ENCODE peak calls at places on chromosomes 7 and 10, in six cellular contexts. E is heart left ventricle; Q is IMR-90; T is SK-N-SH; D is heart right ventricle; A is CD8-positive, alpha-beta memory T cell. B is an unnamed sample. For H3K9me3, the result is how much of the 10 kb centered on the place peaks cover.

GRCh38 chr7:116211913-116212596 is 1.7 kb downstream of the TES start:
- DNase-seq in T (no peak), Q (peak), A (no peak), E (no peak), D (no peak), B (no peak)

GRCh38 chr7:116671681-116672595 is at the start of gene MET:
- DNase-seq in T (peak), A (no peak), D (peak), Q (peak), E (peak), B (peak)

GRCh38 chr10:113326160-113327111 is 226.4 kb upstream of the HABP2 start:
- DNase-seq in T (peak), A (no peak), Q (peak), E (peak), D (no peak), B (peak)

GRCh38 chr10:133335238-133336122 is 1.2 kb downstream of the CALY start:
- DNase-seq in Q (peak), T (peak), D (no peak), A (peak), E (peak), B (peak)

GRCh38 chr10:43057231-43057711 is 19.6 kb upstream of the RET start:
- DNase-seq in D (no peak), T (peak), E (no peak), Q (no peak), A (no peak), B (no peak)

GRCh38 chr10:90912854-90913479 is 7.9 kb downstream of the ANKRD1 start:
- DNase-seq in T (no peak), Q (no peak), E (no peak), D (no peak), A (no peak), B (no peak)

GRCh38 chr7:68692511-68692910 is 905.8 kb upstream of the AUTS2 start:
- DNase-seq in Q (no peak), A (no peak), T (no peak), E (no peak), D (no peak), B (no peak)

GRCh38 chr10:58513189-58514101 is 773 bp downstream of the BICC1 start:
- DNase-seq in T (peak), Q (peak), A (no peak), D (peak), E (peak), B (peak)

GRCh38 chr7:29243777-29244655 is 49.4 kb downstream of the CHN2 start:
- DNase-seq in Q (no peak), D (no peak), E (no peak), T (no peak), A (peak), B (no peak)

GRCh38 chr10:74837750-74838149 is 11.3 kb downstream of the KAT6B start:
- DNase-seq in A (no peak), D (no peak), T (no peak), E (no peak), Q (no peak), B (no peak)

GRCh38 chr10:100679327-100679726 is 66.1 kb upstream of the PAX2 start:
- DNase-seq in A (no peak), D (no peak), T (no peak), E (no peak), Q (no peak), B (no peak)

GRCh38 chr10:44253769-44254462 is 131.0 kb downstream of the CXCL12 start:
- DNase-seq in E (peak), Q (peak), T (no peak), A (no peak), D (peak), B (peak)

GRCh38 chr10:72126184-72126871 is 38.0 kb upstream of the SPOCK2 start:
- DNase-seq in T (peak), D (no peak), E (no peak), Q (peak), A (no peak), B (no peak)

GRCh38 chr10:28875535-28876208 is 198.4 kb downstream of the BAMBI start:
- DNase-seq in T (no peak), D (no peak), A (no peak), Q (peak), E (no peak), B (no peak)

GRCh38 chr10:111129348-111129747 is 52.5 kb downstream of the ADRA2A start:
- DNase-seq in T (no peak), A (no peak), D (no peak), Q (no peak), E (no peak), B (no peak)

GRCh38 chr7:148912758-148913541 is 28.9 kb upstream of the EZH2 start:
- DNase-seq in D (no peak), T (no peak), A (no peak), E (no peak), Q (no peak), B (no peak)

GRCh38 chr10:78774999-78775711 is 293.6 kb upstream of the ZMIZ1 start:
- DNase-seq in T (no peak), A (no peak), Q (peak), D (no peak), E (no peak), B (peak)

GRCh38 chr7:69367785-69368184 is 230.5 kb upstream of the AUTS2 start:
- DNase-seq in T (no peak), D (no peak), A (no peak), E (no peak), Q (no peak), B (no peak)

GRCh38 chr10:130495116-130495862 is 359.1 kb downstream of the GLRX3 start:
- DNase-seq in E (no peak), A (no peak), D (no peak), Q (no peak), T (no peak), B (no peak)

GRCh38 chr10:116669832-116670644 is 49.3 kb downstream of the PNLIPRP2 start:
- DNase-seq in E (no peak), T (peak), Q (no peak), D (no peak), A (no peak), B (no peak)

GRCh38 chr7:157693071-157693520 is 356.3 kb downstream of the DNAJB6 start:
- DNase-seq in D (no peak), T (peak), Q (no peak), E (peak), A (no peak), B (no peak)

GRCh38 chr7:33720139-33720538 is 185.2 kb upstream of the BMPER start:
- DNase-seq in A (no peak), E (no peak), D (no peak), T (no peak), Q (no peak), B (no peak)

GRCh38 chr7:41024126-41024525 is 678.8 kb downstream of the INHBA start:
- DNase-seq in E (no peak), D (no peak), A (no peak), T (no peak), Q (no peak), B (no peak)

GRCh38 chr7:112184455-112184854 is 21.7 kb downstream of the DOCK4 start:
- DNase-seq in A (no peak), T (no peak), D (no peak), E (no peak), Q (no peak), B (no peak)

GRCh38 chr7:98949336-98950044 is 71.2 kb downstream of the TRRAP start:
- DNase-seq in E (peak), T (no peak), Q (no peak), A (no peak), D (peak), B (no peak)

GRCh38 chr10:6171891-6172354 is 30.8 kb upstream of the PFKFB3 start:
- DNase-seq in Q (peak), A (no peak), D (peak), T (no peak), E (peak), B (peak)

GRCh38 chr10:46106410-46107255 is 60.6 kb upstream of the MSMB start:
- DNase-seq in E (peak), T (peak), Q (peak), A (peak), D (peak), B (no peak)

GRCh38 chr7:151410405-151411390 is 860 bp upstream of the WDR86 start:
- DNase-seq in Q (no peak), A (peak), T (peak), E (no peak), D (no peak), B (no peak)

GRCh38 chr10:92846-93245 is 42.4 kb upstream of the ZMYND11 start:
- DNase-seq in D (no peak), A (no peak), T (no peak), Q (no peak), E (no peak), B (no peak)

GRCh38 chr7:96708872-96709271 is 774 bp downstream of the SEM1 start:
- DNase-seq in Q (no peak), D (no peak), E (no peak), A (no peak), T (no peak), B (no peak)

GRCh38 chr7:151205749-151206148 is 4.5 kb downstream of the H2BK1 start:
- DNase-seq in D (no peak), Q (no peak), E (no peak), T (no peak), A (no peak), B (no peak)

GRCh38 chr7:128799451-128799850 is 7.7 kb downstream of the CCDC136 start:
- DNase-seq in T (no peak), E (no peak), D (no peak), Q (no peak), A (no peak), B (no peak)

GRCh38 chr7:129228633-129229032 is 3.8 kb downstream of the AHCYL2 start:
- DNase-seq in A (no peak), Q (no peak), E (no peak), D (no peak), T (no peak), B (no peak)

GRCh38 chr10:48526371-48526821 is 78.5 kb downstream of the ARHGAP22 start:
- DNase-seq in D (no peak), E (no peak), Q (peak), T (no peak), A (no peak), B (no peak)

GRCh38 chr7:139648941-139649425 is 125.5 kb downstream of the CLEC2L start:
- DNase-seq in Q (no peak), T (no peak), D (no peak), E (peak), A (no peak), B (no peak)

GRCh38 chr10:121154846-121155245 is 303.7 kb downstream of the WDR11 start:
- DNase-seq in Q (no peak), T (no peak), E (no peak), A (no peak), D (no peak), B (no peak)

GRCh38 chr7:158251061-158251965 is 336.3 kb downstream of the PTPRN2 start:
- DNase-seq in T (no peak), D (no peak), E (peak), Q (no peak), A (no peak), B (no peak)

GRCh38 chr10:42985436-42986316 is 91.2 kb upstream of the RET start:
- DNase-seq in E (peak), Q (no peak), D (no peak), A (no peak), T (no peak), B (no peak)

GRCh38 chr7:23787272-23787671 is 77.3 kb downstream of the STK31 start:
- DNase-seq in A (no peak), Q (no peak), T (no peak), D (no peak), E (no peak), B (no peak)

DNA sequence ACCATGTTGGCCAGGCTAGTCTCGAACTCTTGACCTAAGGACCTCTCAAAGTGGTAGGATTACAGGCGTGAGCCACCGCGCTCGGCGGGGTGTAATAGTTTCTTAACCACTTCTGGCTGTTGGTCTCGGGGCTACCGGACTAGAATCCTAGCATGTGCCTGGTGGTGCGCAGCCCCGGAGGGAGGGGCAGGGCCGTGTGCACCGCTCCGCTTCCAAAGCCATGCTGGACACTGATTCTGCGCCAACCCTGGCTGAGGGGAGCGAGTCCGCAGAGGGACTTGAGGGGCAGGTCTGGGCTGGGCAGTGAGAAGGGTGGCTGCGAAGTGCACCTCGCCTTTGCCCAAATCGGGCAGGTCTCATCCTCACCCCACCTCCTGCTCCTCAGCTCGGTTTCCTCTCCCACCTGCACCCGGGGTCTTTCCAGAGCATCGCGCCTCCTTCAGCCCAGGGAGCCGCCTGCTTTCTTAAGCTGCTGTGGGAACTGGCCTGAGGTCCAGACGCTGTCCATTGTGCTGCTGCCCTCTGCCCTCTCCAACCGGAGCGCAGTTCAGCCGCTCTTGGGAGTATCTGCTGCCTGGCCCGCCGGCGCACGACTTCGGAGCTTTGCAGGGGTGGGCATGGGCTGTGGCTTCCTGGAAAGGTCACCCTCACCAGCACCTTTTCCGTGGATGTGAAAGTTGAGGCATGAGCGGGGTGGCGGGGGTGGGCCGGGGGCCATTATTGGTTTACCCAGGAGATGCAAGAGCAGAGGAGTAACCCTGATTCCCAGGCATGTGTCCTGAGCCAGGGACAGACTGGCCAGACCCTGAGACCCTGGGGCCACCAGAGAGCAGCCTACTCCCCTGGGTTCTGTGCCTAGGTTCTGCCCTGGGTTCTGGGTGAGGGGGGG is 422.6 kb upstream of the NUPR2 start:
- DNase-seq in D (no peak), Q (no peak), A (no peak), E (no peak), T (peak), B (no peak)
- H3K9me3 ChIP-seq in D (half or more), Q (half or more), A (under half), E (under half), T (under half), B (half or more)

GRCh38 chr7:13829914-13830603 is 159.4 kb downstream of the ETV1 start:
- DNase-seq in D (no peak), A (no peak), T (no peak), E (peak), Q (peak), B (no peak)
- H3K27ac ChIP-seq in D (no peak), A (no peak), T (no peak), E (peak), Q (peak), B (no peak)

GRCh38 chr10:19003341-19003740 is 45.3 kb upstream of the MALRD1 start:
- DNase-seq in D (no peak), E (peak), T (no peak), A (no peak), Q (no peak), B (no peak)
- H3K9me3 ChIP-seq in D (under half), E (under half), T (under half), A (under half), Q (under half), B (under half)

GRCh38 chr10:96339383-96339782 is 19.4 kb downstream of the OPALIN start:
- DNase-seq in Q (no peak), E (no peak), T (no peak), A (no peak), D (no peak), B (no peak)
- H3K27ac ChIP-seq in Q (no peak), E (no peak), T (no peak), A (no peak), D (no peak), B (no peak)

DNA sequence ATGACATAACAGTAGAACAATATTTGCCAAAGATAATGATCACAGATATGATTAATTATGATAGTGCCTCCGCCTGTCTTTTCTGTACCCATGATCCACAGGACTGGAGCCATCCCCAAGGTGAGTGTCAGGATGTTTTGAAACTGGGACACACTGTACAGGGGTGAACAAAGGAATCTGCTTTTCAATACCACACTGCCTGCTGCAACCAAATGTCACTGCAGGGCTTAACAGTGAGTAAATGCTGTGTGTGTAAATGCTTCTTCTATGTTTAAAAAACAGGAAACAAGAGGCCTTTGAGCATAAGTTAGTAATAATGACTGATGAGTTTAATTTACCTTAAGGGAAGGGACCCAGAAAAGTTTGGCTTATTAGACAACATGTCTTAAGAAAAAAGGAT is 65.2 kb downstream of the HBP1 start:
- DNase-seq in Q (no peak), T (no peak), E (no peak), D (no peak), A (no peak), B (no peak)
- H3K9me3 ChIP-seq in Q (under half), T (under half), E (under half), D (under half), A (under half), B (under half)